ENCODE peak calls at places on chromosomes 12 and 14, in nine cellular contexts. One of them, this sample, is unnamed.

GRCh38 chr12:10140001-10140400 is 10.0 kb upstream of the CLEC7A start:
- DNase-seq in dermis blood vessel endothelial cell: peak
- DNase-seq in progenitor cell of endocrine pancreas: no peak
- DNase-seq in activated T-cell treated with anti-CD3 and anti-CD28 coated beads, Interleukin-2, amount 50 U/mL, for 24 hours: peak
- DNase-seq in B cell: peak
- DNase-seq in HuH-7.5: no peak
- DNase-seq in heart right ventricle: peak
- DNase-seq in fibroblast of mammary gland: peak
- DNase-seq in AG04450: no peak
- DNase-seq in this sample: peak

GRCh38 chr14:101253948-101254347 is 307.3 kb upstream of the DIO3 start:
- DNase-seq in activated T-cell treated with anti-CD3 and anti-CD28 coated beads, Interleukin-2, amount 50 U/mL, for 24 hours: no peak
- DNase-seq in progenitor cell of endocrine pancreas: no peak
- DNase-seq in heart right ventricle: no peak
- DNase-seq in AG04450: no peak
- DNase-seq in dermis blood vessel endothelial cell: no peak
- DNase-seq in B cell: no peak
- DNase-seq in HuH-7.5: no peak
- DNase-seq in fibroblast of mammary gland: no peak
- DNase-seq in this sample: no peak

GRCh38 chr12:94545937-94546771 is 86.5 kb upstream of the CEP83 start:
- DNase-seq in fibroblast of mammary gland: peak
- DNase-seq in dermis blood vessel endothelial cell: peak
- DNase-seq in heart right ventricle: peak
- DNase-seq in progenitor cell of endocrine pancreas: peak
- DNase-seq in B cell: no peak
- DNase-seq in HuH-7.5: peak
- DNase-seq in AG04450: peak
- DNase-seq in activated T-cell treated with anti-CD3 and anti-CD28 coated beads, Interleukin-2, amount 50 U/mL, for 24 hours: no peak
- DNase-seq in this sample: peak

GRCh38 chr12:88272456-88272855 is 130.3 kb downstream of the TMTC3 start:
- DNase-seq in activated T-cell treated with anti-CD3 and anti-CD28 coated beads, Interleukin-2, amount 50 U/mL, for 24 hours: no peak
- DNase-seq in dermis blood vessel endothelial cell: no peak
- DNase-seq in B cell: no peak
- DNase-seq in heart right ventricle: no peak
- DNase-seq in HuH-7.5: no peak
- DNase-seq in progenitor cell of endocrine pancreas: no peak
- DNase-seq in AG04450: no peak
- DNase-seq in fibroblast of mammary gland: peak
- DNase-seq in this sample: no peak

GRCh38 chr14:105465209-105466031 is 9.2 kb upstream of the CRIP2 start:
- DNase-seq in progenitor cell of endocrine pancreas: no peak
- DNase-seq in dermis blood vessel endothelial cell: no peak
- DNase-seq in AG04450: no peak
- DNase-seq in B cell: no peak
- DNase-seq in heart right ventricle: peak
- DNase-seq in activated T-cell treated with anti-CD3 and anti-CD28 coated beads, Interleukin-2, amount 50 U/mL, for 24 hours: no peak
- DNase-seq in fibroblast of mammary gland: no peak
- DNase-seq in HuH-7.5: no peak
- DNase-seq in this sample: peak

GRCh38 chr12:127570793-127571360 is 696.1 kb upstream of the TMEM132C start:
- DNase-seq in fibroblast of mammary gland: peak
- DNase-seq in B cell: no peak
- DNase-seq in dermis blood vessel endothelial cell: no peak
- DNase-seq in HuH-7.5: no peak
- DNase-seq in progenitor cell of endocrine pancreas: no peak
- DNase-seq in heart right ventricle: no peak
- DNase-seq in activated T-cell treated with anti-CD3 and anti-CD28 coated beads, Interleukin-2, amount 50 U/mL, for 24 hours: no peak
- DNase-seq in AG04450: no peak
- DNase-seq in this sample: no peak

GRCh38 chr14:95294834-95295599 is 24.7 kb downstream of the CLMN start:
- DNase-seq in dermis blood vessel endothelial cell: peak
- DNase-seq in fibroblast of mammary gland: peak
- DNase-seq in progenitor cell of endocrine pancreas: no peak
- DNase-seq in AG04450: no peak
- DNase-seq in HuH-7.5: no peak
- DNase-seq in B cell: no peak
- DNase-seq in heart right ventricle: no peak
- DNase-seq in activated T-cell treated with anti-CD3 and anti-CD28 coated beads, Interleukin-2, amount 50 U/mL, for 24 hours: no peak
- DNase-seq in this sample: peak

GRCh38 chr12:108548954-108549521 is 11.9 kb downstream of the SART3 start:
- DNase-seq in AG04450: no peak
- DNase-seq in B cell: no peak
- DNase-seq in dermis blood vessel endothelial cell: no peak
- DNase-seq in progenitor cell of endocrine pancreas: no peak
- DNase-seq in heart right ventricle: no peak
- DNase-seq in activated T-cell treated with anti-CD3 and anti-CD28 coated beads, Interleukin-2, amount 50 U/mL, for 24 hours: no peak
- DNase-seq in HuH-7.5: no peak
- DNase-seq in fibroblast of mammary gland: no peak
- DNase-seq in this sample: no peak

GRCh38 chr14:54226558-54226957 is 170.2 kb upstream of the CDKN3 start:
- DNase-seq in dermis blood vessel endothelial cell: no peak
- DNase-seq in HuH-7.5: no peak
- DNase-seq in heart right ventricle: no peak
- DNase-seq in progenitor cell of endocrine pancreas: no peak
- DNase-seq in AG04450: no peak
- DNase-seq in fibroblast of mammary gland: no peak
- DNase-seq in B cell: no peak
- DNase-seq in activated T-cell treated with anti-CD3 and anti-CD28 coated beads, Interleukin-2, amount 50 U/mL, for 24 hours: no peak
- DNase-seq in this sample: no peak

GRCh38 chr14:28875937-28876910 is 109.6 kb downstream of the FOXG1 start:
- DNase-seq in heart right ventricle: no peak
- DNase-seq in HuH-7.5: no peak
- DNase-seq in B cell: no peak
- DNase-seq in progenitor cell of endocrine pancreas: no peak
- DNase-seq in fibroblast of mammary gland: no peak
- DNase-seq in AG04450: no peak
- DNase-seq in dermis blood vessel endothelial cell: no peak
- DNase-seq in activated T-cell treated with anti-CD3 and anti-CD28 coated beads, Interleukin-2, amount 50 U/mL, for 24 hours: no peak
- DNase-seq in this sample: no peak

GRCh38 chr14:28784262-28785021 is 17.9 kb downstream of the FOXG1 start:
- DNase-seq in activated T-cell treated with anti-CD3 and anti-CD28 coated beads, Interleukin-2, amount 50 U/mL, for 24 hours: no peak
- DNase-seq in heart right ventricle: no peak
- DNase-seq in B cell: no peak
- DNase-seq in HuH-7.5: no peak
- DNase-seq in AG04450: no peak
- DNase-seq in progenitor cell of endocrine pancreas: no peak
- DNase-seq in fibroblast of mammary gland: no peak
- DNase-seq in dermis blood vessel endothelial cell: no peak
- DNase-seq in this sample: no peak

This sample was measured in epithelial cell of esophagus.